ENCODE peak calls at places on chromosomes 3 and 15, in eight cellular contexts. X is fibroblast of lung, H is sigmoid colon, L is A549, C is cardiac muscle cell, B is colonic mucosa, S is tibial nerve, O is heart left ventricle. E is an unnamed sample.
A peak's percentile ranks its signal among the peaks of the same experiment; 100 is the strongest.

GRCh38 chr15:31265090-31265870 is 61.4 kb upstream of the KLF13 start:
- DNase-seq in X (no peak), H (peak; percentile 53), L (no peak), C (no peak), B (peak; percentile 80), S (no peak), O (peak; percentile 16), E (no peak)

GRCh38 chr3:194326192-194327029 is 24.7 kb downstream of the CPN2 start:
- DNase-seq in X (peak; percentile 58), H (no peak), L (peak; percentile 57), C (peak; percentile 46), B (no peak), S (no peak), O (no peak), E (peak; percentile 53)

GRCh38 chr3:147299656-147300055 is 106.7 kb downstream of the ZIC4 start:
- DNase-seq in X (peak; percentile 12), H (no peak), L (no peak), C (no peak), B (no peak), S (no peak), O (no peak), E (no peak)

GRCh38 chr3:53863127-53863526 is 16.8 kb downstream of the IL17RB start:
- DNase-seq in X (no peak), H (no peak), L (no peak), C (no peak), B (no peak), S (no peak), O (no peak), E (no peak)

GRCh38 chr3:79871656-79872055 is 103.9 kb upstream of the ROBO1 start:
- DNase-seq in X (peak; percentile 50), H (no peak), L (no peak), C (peak; percentile 32), B (no peak), S (no peak), O (no peak), E (no peak)

GRCh38 chr3:135143474-135143873 is 348.4 kb downstream of the EPHB1 start:
- DNase-seq in X (no peak), H (no peak), L (no peak), C (no peak), B (no peak), S (no peak), O (no peak), E (no peak)

GRCh38 chr3:43001094-43001553 is 22.0 kb downstream of the GASK1A start:
- DNase-seq in X (peak; percentile 100), H (peak; percentile 97), L (no peak), C (peak; percentile 99), B (peak; percentile 45), S (peak; percentile 88), O (peak; percentile 82), E (no peak)

GRCh38 chr15:66941231-66941711 is 124.1 kb upstream of the SMAD3 start:
- DNase-seq in X (no peak), H (peak; percentile 66), L (no peak), C (no peak), B (no peak), S (no peak), O (peak; percentile 18), E (no peak)

GRCh38 chr3:47613723-47614122 is 35.1 kb upstream of the CSPG5 start:
- DNase-seq in X (no peak), H (no peak), L (no peak), C (no peak), B (no peak), S (no peak), O (no peak), E (no peak)

GRCh38 chr15:70605606-70606410 is 157.6 kb downstream of the UACA start:
- DNase-seq in X (peak; percentile 90), H (peak; percentile 92), L (no peak), C (peak; percentile 93), B (peak; percentile 36), S (peak; percentile 59), O (peak; percentile 88), E (no peak)

GRCh38 chr3:139601191-139601961 is 61.8 kb upstream of the RBP1 start:
- DNase-seq in X (peak; percentile 6), H (no peak), L (peak; percentile 11), C (no peak), B (no peak), S (no peak), O (no peak), E (peak; percentile 95)

GRCh38 chr3:160694345-160694744 is 17.4 kb downstream of the ARL14 start:
- DNase-seq in X (no peak), H (no peak), L (no peak), C (no peak), B (no peak), S (no peak), O (no peak), E (no peak)

GRCh38 chr15:85580914-85581313 is 200.5 kb downstream of the AKAP13 start:
- DNase-seq in X (no peak), H (no peak), L (peak; percentile 64), C (no peak), B (peak; percentile 69), S (no peak), O (no peak), E (no peak)

GRCh38 chr15:57911247-57911646 is 154.3 kb downstream of the ALDH1A2 start:
- DNase-seq in X (no peak), H (no peak), L (no peak), C (peak; percentile 75), B (no peak), S (no peak), O (peak; percentile 34), E (no peak)

GRCh38 chr3:120033594-120033993 is 60.7 kb downstream of the GSK3B start:
- DNase-seq in X (no peak), H (no peak), L (no peak), C (no peak), B (no peak), S (no peak), O (no peak), E (no peak)

GRCh38 chr3:330494-331115 is 134.0 kb downstream of the CHL1 start:
- DNase-seq in X (no peak), H (no peak), L (no peak), C (no peak), B (no peak), S (no peak), O (no peak), E (no peak)

DNA sequence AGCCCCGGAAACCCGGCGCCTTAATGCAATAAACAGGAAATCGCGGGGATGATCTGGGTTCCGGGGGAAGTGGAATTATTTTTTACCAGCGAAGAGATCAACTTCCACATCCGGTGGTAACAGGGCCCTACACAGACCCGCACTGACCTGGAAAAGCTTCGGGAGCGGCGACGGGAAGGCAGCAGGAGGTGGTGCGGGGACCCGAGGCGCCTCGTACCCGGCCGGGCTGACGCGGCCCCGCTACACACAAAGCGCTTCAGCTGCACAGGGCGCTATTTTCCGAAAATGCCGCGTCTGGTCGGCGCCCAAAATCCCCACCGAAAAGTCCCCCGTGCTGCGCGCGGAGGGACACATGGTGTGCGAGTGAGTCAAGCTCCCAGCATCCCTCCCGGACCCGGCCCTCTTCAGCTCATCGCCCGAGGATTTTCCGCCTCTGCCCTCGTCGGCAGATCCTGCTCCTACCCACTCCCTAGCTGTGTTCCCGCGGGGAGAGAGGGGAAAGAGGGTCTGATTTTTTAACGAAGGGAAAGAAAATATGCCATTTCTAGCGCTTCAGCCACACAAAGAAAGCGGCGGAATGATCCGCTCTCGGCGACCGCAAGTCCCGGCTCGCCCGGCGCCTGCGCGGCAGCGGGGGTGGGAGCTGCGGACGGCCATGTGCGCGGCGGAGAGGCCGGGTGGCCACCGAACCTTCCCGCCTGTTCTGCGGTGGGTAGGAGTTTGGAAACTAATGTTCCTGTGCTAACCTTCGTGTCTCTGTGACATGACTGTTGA is at the start of gene GABPB1:
- DNase-seq in X (peak; percentile 98), H (peak; percentile 92), L (peak; percentile 98), C (peak; percentile 97), B (peak; percentile 83), S (peak; percentile 63), O (peak; percentile 91), E (peak; percentile 94)
- TF ChIP-seq CTCF in X (no peak), H (no peak), L (no peak), C (no peak), B (no peak), S (no peak), O (no peak), E (no peak)

GRCh38 chr3:124833710-124834332 is 53.3 kb downstream of the ITGB5 start:
- DNase-seq in X (no peak), H (no peak), L (peak; percentile 81), C (no peak), B (no peak), S (no peak), O (no peak), E (no peak)
- H3K4me1 ChIP-seq in X (peaks cover 50% of the 10 kb centered on the region), H (peaks cover 84% of the 10 kb centered on the region), L (peaks cover 83% of the 10 kb centered on the region), C (peaks cover 33% of the 10 kb centered on the region), B (peaks cover 28% of the 10 kb centered on the region), S (peaks cover 29% of the 10 kb centered on the region), O (peaks cover 74% of the 10 kb centered on the region), E (peaks cover 31% of the 10 kb centered on the region)

DNA sequence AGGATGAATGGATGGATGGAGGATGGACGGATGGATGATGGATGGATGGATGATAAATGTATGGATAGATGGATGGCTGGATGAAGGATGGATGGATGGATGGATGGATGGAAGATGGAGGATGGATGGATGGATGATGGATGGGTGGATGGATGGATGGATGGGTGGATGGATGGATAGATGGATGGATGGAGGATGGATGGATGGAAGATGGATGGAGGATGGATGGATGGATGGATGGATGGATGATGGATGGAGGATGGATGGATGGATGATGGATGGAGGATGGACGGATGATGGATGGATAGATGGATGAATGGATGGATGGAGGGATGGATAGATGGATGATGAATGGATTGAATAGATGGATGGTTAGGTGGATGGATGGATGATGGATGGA is 210.6 kb upstream of the IGF1R start:
- DNase-seq in X (no peak), H (no peak), L (no peak), C (no peak), B (no peak), S (no peak), O (no peak), E (no peak)
- TF ChIP-seq CTCF in X (no peak), H (no peak), L (no peak), C (no peak), B (no peak), S (no peak), O (no peak), E (no peak)

DNA sequence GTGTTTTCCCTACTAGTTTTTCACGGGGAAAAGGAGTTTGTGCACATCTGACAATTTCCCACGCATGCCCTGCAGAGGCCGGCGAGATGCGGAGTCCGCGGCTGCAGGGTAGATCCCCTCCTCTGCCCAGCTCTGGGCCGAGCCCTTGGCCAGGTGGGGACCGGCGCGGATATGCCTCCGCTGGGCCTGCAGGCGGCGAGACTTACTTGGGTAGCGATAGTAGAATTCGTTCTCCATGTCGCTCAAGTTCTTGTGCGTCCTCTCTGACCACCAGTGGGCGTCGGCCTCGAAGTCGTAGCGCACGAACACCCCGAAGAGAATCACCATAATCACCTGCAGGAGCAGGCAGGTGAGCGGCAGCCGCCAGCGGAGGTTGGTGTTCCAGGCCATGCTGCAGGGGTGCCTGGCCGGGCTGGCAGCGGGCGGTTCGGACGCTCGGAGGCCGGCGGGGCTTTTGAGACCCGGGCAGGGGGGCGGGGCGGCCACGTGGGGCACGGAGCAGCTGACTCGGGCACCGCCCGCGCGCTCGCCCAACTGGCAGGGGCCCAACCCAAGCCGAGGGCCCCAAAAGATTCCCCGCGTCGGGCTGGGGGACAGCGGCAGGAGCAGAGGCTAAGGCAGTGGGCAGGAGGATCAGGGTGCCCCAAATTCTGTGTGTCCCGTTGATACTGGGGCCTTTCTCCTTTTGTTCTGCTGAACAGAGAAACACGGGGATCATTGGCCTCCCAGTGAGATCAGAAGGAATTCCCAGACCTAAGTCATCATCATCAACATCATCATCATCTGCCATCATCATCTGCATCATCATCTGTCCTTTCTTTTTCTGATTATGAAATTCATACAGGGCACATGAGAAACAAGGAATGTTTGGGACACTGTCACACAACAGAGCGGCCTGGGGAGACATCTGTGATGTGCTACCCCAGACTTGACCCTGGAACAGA is at the start of gene RHCG:
- DNase-seq in X (peak; percentile 40), H (no peak), L (peak; percentile 94), C (peak; percentile 60), B (no peak), S (no peak), O (no peak), E (peak; percentile 64)
- H3K4me1 ChIP-seq in X (peaks cover 2% of the 10 kb centered on the region), H (peaks cover 9% of the 10 kb centered on the region), L (peaks cover 44% of the 10 kb centered on the region), C (no peaks in the 10 kb centered on the region), B (peaks cover 3% of the 10 kb centered on the region), S (no peaks in the 10 kb centered on the region), O (no peaks in the 10 kb centered on the region), E (peaks cover 17% of the 10 kb centered on the region)